ENCODE peak calls at places on chromosomes 2 and 18, in six cellular contexts. T is PC-3, E is HCT116, F is kidney, G is IMR-90, J is DND-41. V is an unnamed sample.

GRCh38 chr2:18829331-18829902 is 240.0 kb upstream of the NT5C1B start:
- DNase-seq in T (peak; percentile 72), E (no peak), F (no peak), G (peak; percentile 59), J (no peak), V (no peak)

GRCh38 chr2:200845669-200846325 is 18.7 kb downstream of the CLK1 start:
- DNase-seq in T (no peak), E (no peak), F (no peak), G (no peak), J (no peak), V (no peak)

GRCh38 chr2:136065907-136066306 is 52.0 kb downstream of the CXCR4 start:
- DNase-seq in T (no peak), E (no peak), F (no peak), G (no peak), J (no peak), V (no peak)

GRCh38 chr18:55634545-55634944 is 46.6 kb upstream of the TCF4 start:
- DNase-seq in T (peak; percentile 65), E (no peak), F (no peak), G (peak; percentile 84), J (no peak), V (no peak)

GRCh38 chr2:104853401-104853925 is 452 bp upstream of the POU3F3 start:
- DNase-seq in T (no peak), E (no peak), F (no peak), G (no peak), J (no peak), V (no peak)

GRCh38 chr2:109446531-109447131 is 167.1 kb downstream of the SEPTIN10 start:
- DNase-seq in T (no peak), E (no peak), F (no peak), G (no peak), J (no peak), V (no peak)

GRCh38 chr2:121999273-121999672 is 243.8 kb downstream of the TSN start:
- DNase-seq in T (peak; percentile 9), E (no peak), F (no peak), G (peak; percentile 63), J (no peak), V (peak; percentile 66)

GRCh38 chr2:240325654-240326031 is 109.8 kb upstream of the GPC1 start:
- DNase-seq in T (no peak), E (no peak), F (peak; percentile 90), G (no peak), J (no peak), V (no peak)

GRCh38 chr2:218859556-218859993 is at the start of gene WNT6:
- DNase-seq in T (no peak), E (no peak), F (peak; percentile 69), G (no peak), J (no peak), V (no peak)

DNA sequence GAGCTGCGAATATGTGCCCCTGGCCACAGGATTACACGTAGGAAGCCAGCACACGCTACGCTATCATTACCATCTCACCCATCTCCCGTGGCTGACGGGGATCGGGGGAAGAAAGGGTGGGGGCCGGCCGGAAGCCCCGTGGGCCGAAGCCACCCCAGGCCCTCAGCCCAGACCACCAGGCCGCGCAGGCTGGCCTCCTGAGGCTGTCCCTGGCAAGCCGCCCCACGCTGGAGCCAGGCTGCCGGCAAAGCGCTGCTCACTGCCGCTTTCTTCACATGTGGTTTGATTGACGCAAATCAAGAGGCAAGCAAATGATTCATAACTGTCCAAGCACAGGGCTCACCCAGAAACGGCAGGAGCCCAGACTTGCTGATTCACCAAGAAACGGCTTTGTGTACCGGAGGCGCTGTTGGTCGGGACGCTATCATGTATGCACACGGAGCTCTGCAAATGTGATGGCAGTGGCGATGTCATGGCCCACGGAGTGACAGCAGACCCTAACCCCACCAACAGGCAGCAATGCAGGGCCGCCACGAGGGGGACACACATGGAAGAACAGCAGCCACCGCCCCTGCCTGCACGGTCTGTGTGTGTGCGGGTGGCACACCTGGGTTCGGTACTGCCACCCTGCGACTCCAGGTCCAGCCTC is 125.7 kb downstream of the HDAC4 start:
- DNase-seq in T (peak; percentile 87), E (peak; percentile 97), F (peak; percentile 90), G (peak; percentile 98), J (peak; percentile 59), V (peak; percentile 46)
- TF ChIP-seq CTCF in T (no peak), E (no peak), F (no peak), G (peak; percentile 14), J (no peak), V (no peak)

DNA sequence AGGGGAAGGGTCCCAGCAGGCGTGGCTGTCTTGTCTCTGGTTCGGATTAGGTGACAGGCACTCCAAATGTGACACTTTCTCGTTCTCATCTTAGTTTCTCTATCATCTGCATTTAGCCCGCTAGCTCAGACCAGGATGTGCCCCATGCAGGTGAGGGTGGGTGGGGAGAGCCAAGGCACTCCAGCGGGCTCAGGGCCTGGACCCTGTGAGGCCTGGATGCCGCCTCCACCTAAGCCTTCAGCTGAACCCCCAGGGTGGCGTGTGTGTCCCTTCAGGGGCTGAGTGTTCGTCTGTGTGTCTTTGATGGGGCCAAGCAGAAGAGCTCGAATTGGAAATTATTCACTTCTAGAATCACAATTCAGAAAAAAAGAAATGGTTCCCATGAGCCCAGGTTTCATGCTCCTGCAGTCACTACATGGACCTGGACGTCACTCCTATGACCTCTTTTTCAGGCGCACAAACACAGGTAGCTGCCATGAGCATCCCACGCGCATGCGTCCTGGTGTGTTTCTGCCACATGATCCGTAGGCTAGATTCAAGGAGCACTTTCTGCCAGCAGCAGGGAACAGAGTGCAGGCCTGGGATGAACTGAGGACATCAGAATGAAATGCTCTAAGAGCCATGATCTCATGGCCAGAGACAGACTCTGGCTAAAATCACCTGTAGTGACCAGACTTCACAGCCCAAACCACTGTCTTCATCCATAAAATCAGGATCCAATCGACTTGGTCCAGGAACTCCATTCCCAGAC is 25.8 kb downstream of the CIDEA start:
- DNase-seq in T (no peak), E (no peak), F (no peak), G (no peak), J (no peak), V (no peak)
- H3K9ac ChIP-seq in T (no peak overlapping the region), E (no peak overlapping the region), F (no peak overlapping the region), G (peak overlapping the region; percentile 80), J (no peak overlapping the region), V (peak overlapping the region; percentile 39)

GRCh38 chr18:48336332-48336731 is 72.9 kb downstream of the ZBTB7C start:
- DNase-seq in T (peak; percentile 5), E (no peak), F (no peak), G (no peak), J (no peak), V (no peak)
- TF ChIP-seq CTCF in T (peak; percentile 20), E (no peak), F (no peak), G (no peak), J (no peak), V (no peak)

DNA sequence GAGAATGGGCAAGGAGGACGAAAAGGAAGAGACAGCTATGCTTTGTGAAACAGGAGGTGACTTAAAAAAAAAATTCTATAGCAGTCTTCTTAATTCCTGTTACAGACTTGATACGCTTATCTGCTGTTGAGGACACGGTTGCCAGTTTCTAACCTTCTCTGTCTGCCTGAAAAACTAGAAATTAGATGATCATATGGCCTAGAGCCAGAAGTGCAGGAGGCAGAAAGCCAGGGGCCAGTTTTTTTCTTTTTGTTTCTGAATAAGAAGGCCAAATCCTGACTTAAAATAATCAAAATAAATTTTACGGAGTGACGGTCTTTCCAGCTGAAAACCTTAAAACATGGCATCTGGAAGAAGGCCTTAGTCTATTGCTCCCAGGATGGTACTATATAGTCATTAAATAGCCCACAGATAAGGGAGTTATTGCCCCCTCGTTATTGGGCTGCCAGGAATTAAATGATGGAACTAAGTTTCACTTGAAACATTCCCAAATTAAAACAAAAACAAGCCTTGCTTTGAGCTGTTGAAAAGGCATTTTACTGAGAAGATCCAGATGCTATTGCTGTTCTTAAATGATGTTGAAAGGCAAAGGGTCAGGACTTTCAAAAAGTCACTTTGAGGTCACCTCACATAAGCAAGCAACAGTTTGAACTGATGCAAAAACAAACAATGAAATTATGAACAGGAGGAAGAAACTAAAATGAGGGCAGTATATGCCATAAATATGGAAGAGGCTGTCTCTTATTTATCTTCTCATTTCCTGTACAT is 1.9 kb upstream of the AMMECR1L start:
- DNase-seq in T (no peak), E (no peak), F (no peak), G (no peak), J (no peak), V (no peak)
- H3K9ac ChIP-seq in T (peak overlapping the region; percentile 73), E (peak overlapping the region; percentile 66), F (no peak overlapping the region), G (peak overlapping the region; percentile 93), J (peak overlapping the region; percentile 69), V (peak overlapping the region; percentile 47)

DNA sequence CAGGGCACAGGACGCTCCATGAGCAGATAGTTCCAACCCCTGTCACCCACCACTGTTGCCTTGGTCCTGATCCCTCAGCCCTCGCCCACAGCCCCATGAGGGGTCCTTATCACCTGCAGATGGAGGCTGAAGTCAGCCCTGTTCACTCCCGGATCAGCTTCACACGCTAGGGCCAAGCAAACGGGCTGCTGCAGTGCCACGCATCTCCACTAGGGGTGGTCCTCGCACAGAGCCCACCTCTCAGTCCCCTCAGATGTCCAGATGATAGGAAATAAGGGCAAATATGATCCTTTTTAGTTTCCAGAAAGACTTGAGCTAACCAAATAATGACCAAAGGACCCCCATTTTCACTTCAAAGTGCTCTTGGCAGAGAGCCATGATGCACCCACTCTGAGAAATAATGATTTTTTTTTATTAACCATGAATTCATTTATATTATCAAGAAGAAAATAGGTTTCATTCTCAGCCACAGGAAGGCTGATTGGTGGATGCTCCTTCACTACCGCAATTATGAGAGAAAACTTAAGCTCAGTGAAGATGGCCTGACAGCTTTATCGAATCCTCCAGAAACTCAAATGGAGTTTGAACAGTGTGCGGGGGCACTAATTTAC is 71.9 kb upstream of the KLHL29 start:
- DNase-seq in T (peak; percentile 25), E (peak; percentile 15), F (no peak), G (no peak), J (peak; percentile 47), V (no peak)
- TF ChIP-seq CTCF in T (peak; percentile 70), E (peak; percentile 41), F (peak; percentile 10), G (peak; percentile 45), J (peak; percentile 80), V (no peak)

GRCh38 chr2:10523406-10524189 is 75.5 kb upstream of the ODC1 start:
- DNase-seq in T (no peak), E (no peak), F (peak; percentile 61), G (no peak), J (no peak), V (no peak)

GRCh38 chr2:10521891-10522448 is 73.8 kb upstream of the ODC1 start:
- DNase-seq in T (no peak), E (no peak), F (peak; percentile 56), G (no peak), J (no peak), V (no peak)

GRCh38 chr2:10524341-10524740 is 76.2 kb upstream of the ODC1 start:
- DNase-seq in T (no peak), E (no peak), F (peak; percentile 53), G (no peak), J (no peak), V (no peak)

GRCh38 chr2:10521356-10521755 is 73.2 kb upstream of the ODC1 start:
- DNase-seq in T (no peak), E (no peak), F (peak; percentile 65), G (no peak), J (no peak), V (no peak)

GRCh38 chr2:10522726-10523405 is 74.7 kb upstream of the ODC1 start:
- DNase-seq in T (no peak), E (no peak), F (peak; percentile 57), G (no peak), J (no peak), V (no peak)
- H3K9ac ChIP-seq in T (no peak overlapping the region), E (no peak overlapping the region), F (no peak overlapping the region), G (no peak overlapping the region), J (no peak overlapping the region), V (no peak overlapping the region)

DNA sequence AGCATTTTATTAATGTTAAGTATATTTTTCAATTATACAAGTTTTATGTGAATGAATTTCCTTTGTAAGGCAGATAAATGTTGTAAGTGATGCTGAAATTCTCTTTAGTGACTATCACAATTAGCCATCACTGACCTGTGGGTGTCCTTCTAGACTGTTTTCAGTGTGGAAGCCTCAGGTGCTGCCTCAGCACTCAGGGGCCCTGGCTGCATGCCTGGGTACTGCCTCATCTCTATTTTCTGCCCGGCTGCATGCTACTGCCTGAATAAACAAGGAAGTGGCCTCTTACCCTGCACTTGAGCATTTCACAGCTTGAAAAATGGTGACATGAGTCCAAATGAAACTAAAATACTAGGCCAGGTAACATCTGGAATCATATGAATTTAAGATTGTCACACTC is 787.6 kb upstream of the SALL3 start:
- DNase-seq in T (no peak), E (no peak), F (peak; percentile 81), G (no peak), J (no peak), V (peak; percentile 22)
- TF ChIP-seq CTCF in T (no peak), E (no peak), F (peak; percentile 36), G (no peak), J (no peak), V (no peak)